ENCODE peak calls at places on chromosomes 12 and 14, in seven cellular contexts. G, R, F, A, N, D and H are unnamed samples.

GRCh38 chr14:104353921-104354701 is 215.7 kb downstream of the KIF26A start:
- DNase-seq in G (no peak), R (peak; percentile 14), F (peak; percentile 35), A (no peak), N (no peak), D (no peak), H (peak; percentile 43)

GRCh38 chr12:31819427-31819826 is 90.6 kb upstream of the AMN1 start:
- DNase-seq in G (no peak), R (no peak), F (no peak), A (no peak), N (no peak), D (no peak), H (no peak)

GRCh38 chr12:62273724-62274380 is 13.6 kb downstream of the USP15 start:
- DNase-seq in G (no peak), R (no peak), F (no peak), A (no peak), N (no peak), D (no peak), H (no peak)

GRCh38 chr12:61502179-61502578 is 758.0 kb upstream of the USP15 start:
- DNase-seq in G (no peak), R (no peak), F (no peak), A (no peak), N (no peak), D (no peak), H (no peak)

GRCh38 chr12:92927436-92928116 is 1.5 kb downstream of the EEA1 start:
- DNase-seq in G (no peak), R (no peak), F (no peak), A (peak; percentile 33), N (peak; percentile 26), D (no peak), H (no peak)

GRCh38 chr14:72961579-72962335 is 35.5 kb downstream of the DCAF4 start:
- DNase-seq in G (no peak), R (no peak), F (no peak), A (no peak), N (no peak), D (peak; percentile 70), H (no peak)

GRCh38 chr12:26112703-26113147 is 12.1 kb downstream of the BHLHE41 start:
- DNase-seq in G (no peak), R (no peak), F (no peak), A (no peak), N (no peak), D (no peak), H (no peak)

GRCh38 chr12:6769681-6770080 is 2.6 kb upstream of the LAG3 start:
- DNase-seq in G (no peak), R (no peak), F (no peak), A (peak; percentile 46), N (no peak), D (no peak), H (no peak)

GRCh38 chr14:104697317-104697703 is 7.9 kb downstream of the INF2 start:
- DNase-seq in G (no peak), R (no peak), F (no peak), A (no peak), N (no peak), D (no peak), H (no peak)

GRCh38 chr14:68685419-68686211 is 107.3 kb downstream of the ZFP36L1 start:
- DNase-seq in G (peak; percentile 89), R (no peak), F (no peak), A (no peak), N (no peak), D (peak; percentile 51), H (no peak)

GRCh38 chr14:21133896-21134295 is 22.0 kb downstream of the OR5AU1 start:
- DNase-seq in G (no peak), R (no peak), F (no peak), A (no peak), N (no peak), D (no peak), H (no peak)

GRCh38 chr12:110849748-110850403 is 3.1 kb downstream of the CCDC63 start:
- DNase-seq in G (no peak), R (no peak), F (no peak), A (no peak), N (no peak), D (no peak), H (no peak)

GRCh38 chr12:38915783-38916182 is 10.4 kb upstream of the CPNE8 start:
- DNase-seq in G (no peak), R (no peak), F (no peak), A (no peak), N (no peak), D (no peak), H (no peak)

GRCh38 chr14:24259282-24260025 is 3.5 kb downstream of the TGM1 start:
- DNase-seq in G (no peak), R (no peak), F (no peak), A (no peak), N (peak; percentile 56), D (peak; percentile 37), H (no peak)

GRCh38 chr12:34350092-34351041 is 328.1 kb downstream of the ALG10 start:
- DNase-seq in G (no peak), R (no peak), F (no peak), A (no peak), N (no peak), D (no peak), H (no peak)

GRCh38 chr14:99511421-99512109 is 30.4 kb downstream of the CCNK start:
- DNase-seq in G (no peak), R (no peak), F (no peak), A (no peak), N (peak; percentile 51), D (no peak), H (no peak)

GRCh38 chr14:94665121-94665520 is 52.9 kb downstream of the SERPINA3 start:
- DNase-seq in G (no peak), R (no peak), F (peak; percentile 27), A (no peak), N (no peak), D (no peak), H (no peak)

GRCh38 chr12:115464008-115464672 is 780.2 kb upstream of the TBX3 start:
- DNase-seq in G (no peak), R (no peak), F (no peak), A (no peak), N (no peak), D (no peak), H (no peak)

GRCh38 chr12:109951136-109951535 is 45.0 kb downstream of the GIT2 start:
- DNase-seq in G (no peak), R (no peak), F (no peak), A (no peak), N (no peak), D (peak; percentile 12), H (no peak)

GRCh38 chr12:13313886-13314285 is 117.4 kb downstream of the EMP1 start:
- DNase-seq in G (no peak), R (no peak), F (no peak), A (no peak), N (no peak), D (no peak), H (no peak)

GRCh38 chr12:88644946-88645702 is 64.9 kb upstream of the KITLG start:
- DNase-seq in G (no peak), R (no peak), F (no peak), A (no peak), N (no peak), D (no peak), H (no peak)

GRCh38 chr12:88628856-88629509 is 48.7 kb upstream of the KITLG start:
- DNase-seq in G (no peak), R (peak; percentile 54), F (no peak), A (no peak), N (no peak), D (no peak), H (no peak)

GRCh38 chr12:94566345-94566744 is 84.0 kb downstream of the TMCC3 start:
- DNase-seq in G (no peak), R (no peak), F (no peak), A (no peak), N (no peak), D (no peak), H (no peak)

GRCh38 chr14:101810897-101811620 is 49.5 kb downstream of the PPP2R5C start:
- DNase-seq in G (peak; percentile 24), R (no peak), F (no peak), A (peak; percentile 73), N (no peak), D (no peak), H (no peak)

GRCh38 chr12:1117970-1118563 is 127.0 kb downstream of the ERC1 start:
- DNase-seq in G (peak; percentile 65), R (peak; percentile 92), F (peak; percentile 73), A (peak; percentile 91), N (peak; percentile 56), D (peak; percentile 67), H (peak; percentile 12)

GRCh38 chr12:122182887-122183587 is at the start of gene LRRC43:
- DNase-seq in G (no peak), R (peak; percentile 42), F (peak; percentile 84), A (no peak), N (no peak), D (peak; percentile 57), H (peak; percentile 22)

GRCh38 chr12:107091989-107092641 is 1.2 kb downstream of the CRY1 start:
- DNase-seq in G (peak; percentile 71), R (peak; percentile 56), F (peak; percentile 66), A (peak; percentile 83), N (peak; percentile 92), D (peak; percentile 76), H (peak; percentile 79)

GRCh38 chr14:51914310-51914709 is 53.9 kb downstream of the GNG2 start:
- DNase-seq in G (no peak), R (no peak), F (no peak), A (no peak), N (no peak), D (no peak), H (no peak)

GRCh38 chr14:65070710-65071033 is 31.6 kb downstream of the MAX start:
- DNase-seq in G (no peak), R (no peak), F (no peak), A (peak; percentile 27), N (no peak), D (peak; percentile 56), H (peak; percentile 24)

GRCh38 chr12:65520658-65521057 is 242.2 kb downstream of the MSRB3 start:
- DNase-seq in G (no peak), R (no peak), F (no peak), A (no peak), N (no peak), D (no peak), H (no peak)

GRCh38 chr12:128933926-128934325 is 80.6 kb downstream of the GLT1D1 start:
- DNase-seq in G (no peak), R (no peak), F (no peak), A (no peak), N (no peak), D (no peak), H (no peak)

GRCh38 chr14:74408870-74409269 is 17.1 kb downstream of the SYNDIG1L start:
- DNase-seq in G (no peak), R (no peak), F (no peak), A (no peak), N (no peak), D (no peak), H (no peak)

GRCh38 chr12:128790221-128790620 is 33.5 kb downstream of the SLC15A4 start:
- DNase-seq in G (no peak), R (no peak), F (no peak), A (no peak), N (no peak), D (no peak), H (no peak)